ENCODE peak calls at places on chromosomes 5 and 9, in five cellular contexts. One of them, this sample, is unnamed.

GRCh38 chr5:137935190-137935589 is 45.9 kb downstream of the PKD2L2 start:
- DNase-seq in keratinocyte: no peak
- DNase-seq in esophagus squamous epithelium: no peak
- DNase-seq in activated naive CD4-positive, alpha-beta T cell: no peak
- DNase-seq in neural crest cell: no peak
- DNase-seq in this sample: no peak

GRCh38 chr5:63555874-63556273 is 406.4 kb downstream of the HTR1A start:
- DNase-seq in keratinocyte: no peak
- DNase-seq in esophagus squamous epithelium: no peak
- DNase-seq in activated naive CD4-positive, alpha-beta T cell: no peak
- DNase-seq in neural crest cell: no peak
- DNase-seq in this sample: no peak

GRCh38 chr9:102032614-102033013 is 294.2 kb upstream of the GRIN3A start:
- DNase-seq in keratinocyte: no peak
- DNase-seq in esophagus squamous epithelium: no peak
- DNase-seq in activated naive CD4-positive, alpha-beta T cell: no peak
- DNase-seq in neural crest cell: no peak
- DNase-seq in this sample: no peak

GRCh38 chr5:96468956-96469355 is 35.9 kb upstream of the PCSK1 start:
- DNase-seq in keratinocyte: no peak
- DNase-seq in esophagus squamous epithelium: no peak
- DNase-seq in activated naive CD4-positive, alpha-beta T cell: no peak
- DNase-seq in neural crest cell: no peak
- DNase-seq in this sample: no peak

GRCh38 chr9:112437406-112437805 is 49.2 kb upstream of the KIAA1958 start:
- DNase-seq in keratinocyte: no peak
- DNase-seq in esophagus squamous epithelium: no peak
- DNase-seq in activated naive CD4-positive, alpha-beta T cell: no peak
- DNase-seq in neural crest cell: no peak
- DNase-seq in this sample: no peak

GRCh38 chr9:81649475-81649874 is 39.9 kb downstream of the TLE1 start:
- DNase-seq in keratinocyte: no peak
- DNase-seq in esophagus squamous epithelium: no peak
- DNase-seq in activated naive CD4-positive, alpha-beta T cell: no peak
- DNase-seq in neural crest cell: peak
- DNase-seq in this sample: no peak

GRCh38 chr5:110386782-110387181 is 339.7 kb downstream of the TMEM232 start:
- DNase-seq in keratinocyte: no peak
- DNase-seq in esophagus squamous epithelium: no peak
- DNase-seq in activated naive CD4-positive, alpha-beta T cell: no peak
- DNase-seq in neural crest cell: no peak
- DNase-seq in this sample: no peak

GRCh38 chr5:141604318-141604717 is 14.5 kb downstream of the DIAPH1 start:
- DNase-seq in keratinocyte: peak
- DNase-seq in esophagus squamous epithelium: no peak
- DNase-seq in activated naive CD4-positive, alpha-beta T cell: no peak
- DNase-seq in neural crest cell: no peak
- DNase-seq in this sample: no peak

GRCh38 chr9:20197976-20198685 is 409.3 kb upstream of the SLC24A2 start:
- DNase-seq in keratinocyte: peak
- DNase-seq in esophagus squamous epithelium: no peak
- DNase-seq in activated naive CD4-positive, alpha-beta T cell: no peak
- DNase-seq in neural crest cell: no peak
- DNase-seq in this sample: no peak

GRCh38 chr5:155451106-155451505 is 437.6 kb downstream of the KIF4B start:
- DNase-seq in keratinocyte: no peak
- DNase-seq in esophagus squamous epithelium: no peak
- DNase-seq in activated naive CD4-positive, alpha-beta T cell: no peak
- DNase-seq in neural crest cell: no peak
- DNase-seq in this sample: no peak

GRCh38 chr9:91312717-91313325 is 48.9 kb downstream of the AUH start:
- DNase-seq in keratinocyte: peak
- DNase-seq in esophagus squamous epithelium: no peak
- DNase-seq in activated naive CD4-positive, alpha-beta T cell: no peak
- DNase-seq in neural crest cell: no peak
- DNase-seq in this sample: no peak

GRCh38 chr5:139910901-139911300 is 115.3 kb downstream of the PSD2 start:
- DNase-seq in keratinocyte: no peak
- DNase-seq in esophagus squamous epithelium: no peak
- DNase-seq in activated naive CD4-positive, alpha-beta T cell: no peak
- DNase-seq in neural crest cell: no peak
- DNase-seq in this sample: no peak

GRCh38 chr5:61625682-61626620 is 293.9 kb downstream of the ZSWIM6 start:
- DNase-seq in keratinocyte: no peak
- DNase-seq in esophagus squamous epithelium: no peak
- DNase-seq in activated naive CD4-positive, alpha-beta T cell: peak
- DNase-seq in neural crest cell: peak
- DNase-seq in this sample: no peak

GRCh38 chr9:12702160-12702758 is 9.1 kb downstream of the TYRP1 start:
- DNase-seq in keratinocyte: no peak
- DNase-seq in esophagus squamous epithelium: no peak
- DNase-seq in activated naive CD4-positive, alpha-beta T cell: no peak
- DNase-seq in neural crest cell: peak
- DNase-seq in this sample: no peak

GRCh38 chr5:145825751-145826180 is 9.4 kb downstream of the PRELID2 start:
- DNase-seq in keratinocyte: no peak
- DNase-seq in esophagus squamous epithelium: no peak
- DNase-seq in activated naive CD4-positive, alpha-beta T cell: no peak
- DNase-seq in neural crest cell: no peak
- DNase-seq in this sample: no peak

GRCh38 chr5:36242534-36243144 is 914 bp upstream of the NADK2 start:
- DNase-seq in keratinocyte: no peak
- DNase-seq in esophagus squamous epithelium: no peak
- DNase-seq in activated naive CD4-positive, alpha-beta T cell: no peak
- DNase-seq in neural crest cell: no peak
- DNase-seq in this sample: no peak

GRCh38 chr5:143066556-143067281 is 296.5 kb downstream of the ARHGAP26 start:
- DNase-seq in keratinocyte: no peak
- DNase-seq in esophagus squamous epithelium: no peak
- DNase-seq in activated naive CD4-positive, alpha-beta T cell: no peak
- DNase-seq in neural crest cell: no peak
- DNase-seq in this sample: no peak

GRCh38 chr9:72362680-72363139 is 2.3 kb downstream of the ZFAND5 start:
- DNase-seq in keratinocyte: no peak
- DNase-seq in esophagus squamous epithelium: no peak
- DNase-seq in activated naive CD4-positive, alpha-beta T cell: no peak
- DNase-seq in neural crest cell: peak
- DNase-seq in this sample: no peak

GRCh38 chr9:106731910-106732309 is 131.1 kb upstream of the ZNF462 start:
- DNase-seq in keratinocyte: no peak
- DNase-seq in esophagus squamous epithelium: no peak
- DNase-seq in activated naive CD4-positive, alpha-beta T cell: no peak
- DNase-seq in neural crest cell: no peak
- DNase-seq in this sample: no peak

GRCh38 chr5:136330353-136330913 is 34.9 kb downstream of the TRPC7 start:
- DNase-seq in keratinocyte: no peak
- DNase-seq in esophagus squamous epithelium: no peak
- DNase-seq in activated naive CD4-positive, alpha-beta T cell: no peak
- DNase-seq in neural crest cell: no peak
- DNase-seq in this sample: no peak

GRCh38 chr5:55306641-55307382 is 682 bp downstream of the DHX29 start:
- DNase-seq in keratinocyte: no peak
- DNase-seq in esophagus squamous epithelium: no peak
- DNase-seq in activated naive CD4-positive, alpha-beta T cell: no peak
- DNase-seq in neural crest cell: no peak
- DNase-seq in this sample: no peak

This sample was measured in omental fat pad.